ENCODE peak calls at places on chromosomes 7 and 10, in eight cellular contexts. Y is uterus, J is AG04450, H is fibroblast of lung, U is neural progenitor cell, W is prostate gland, D is GM23248, R is thoracic aorta. F is an unnamed sample.

GRCh38 chr10:100904903-100905302 is 7.9 kb upstream of the SLF2 start:
- DNase-seq in J (no peak), D (no peak), H (no peak), R (no peak), W (no peak), U (no peak), Y (no peak), F (no peak)

GRCh38 chr7:138282997-138283396 is 177.1 kb upstream of the TRIM24 start:
- DNase-seq in W (no peak), U (no peak), D (no peak), H (no peak), J (no peak), Y (no peak), R (no peak), F (no peak)

GRCh38 chr10:28217848-28218247 is 85.0 kb downstream of the MPP7 start:
- DNase-seq in D (peak; percentile 62), Y (no peak), U (no peak), J (peak; percentile 77), R (no peak), H (peak; percentile 91), W (no peak), F (no peak)

GRCh38 chr10:132443605-132443997 is 46.6 kb downstream of the PWWP2B start:
- DNase-seq in R (no peak), U (no peak), Y (peak; percentile 73), W (no peak), H (peak; percentile 45), D (peak; percentile 86), J (no peak), F (no peak)

GRCh38 chr10:35890970-35891330 is 248.9 kb upstream of the FZD8 start:
- DNase-seq in Y (no peak), H (no peak), J (no peak), R (no peak), D (no peak), W (no peak), U (no peak), F (no peak)

GRCh38 chr7:455110-455928 is 64.3 kb downstream of the PDGFA start:
- DNase-seq in H (no peak), U (no peak), Y (peak; percentile 48), J (no peak), D (no peak), R (peak; percentile 39), W (peak; percentile 33), F (no peak)

GRCh38 chr10:132579027-132579859 is 41.7 kb downstream of the INPP5A start:
- DNase-seq in Y (no peak), J (no peak), W (no peak), H (no peak), U (no peak), R (no peak), D (no peak), F (no peak)

GRCh38 chr10:102553771-102554170 is 50.0 kb downstream of the SUFU start:
- DNase-seq in J (no peak), R (no peak), D (no peak), Y (no peak), U (no peak), H (no peak), W (no peak), F (no peak)

GRCh38 chr7:43942997-43943701 is 16.9 kb downstream of the UBE2D4 start:
- DNase-seq in W (no peak), R (no peak), H (no peak), D (peak; percentile 26), Y (no peak), J (no peak), U (peak; percentile 11), F (no peak)

GRCh38 chr10:59595584-59595983 is 114.1 kb downstream of the SLC16A9 start:
- DNase-seq in D (no peak), J (no peak), Y (no peak), W (no peak), H (no peak), U (no peak), R (no peak), F (no peak)

GRCh38 chr7:96546426-96546825 is 163.2 kb downstream of the SEM1 start:
- DNase-seq in R (no peak), W (no peak), U (no peak), H (no peak), J (no peak), D (no peak), Y (no peak), F (no peak)

GRCh38 chr10:108392286-108392685 is 1227.8 kb upstream of the SORCS1 start:
- DNase-seq in R (no peak), D (peak; percentile 82), J (no peak), W (no peak), U (no peak), Y (no peak), H (peak; percentile 22), F (no peak)

DNA sequence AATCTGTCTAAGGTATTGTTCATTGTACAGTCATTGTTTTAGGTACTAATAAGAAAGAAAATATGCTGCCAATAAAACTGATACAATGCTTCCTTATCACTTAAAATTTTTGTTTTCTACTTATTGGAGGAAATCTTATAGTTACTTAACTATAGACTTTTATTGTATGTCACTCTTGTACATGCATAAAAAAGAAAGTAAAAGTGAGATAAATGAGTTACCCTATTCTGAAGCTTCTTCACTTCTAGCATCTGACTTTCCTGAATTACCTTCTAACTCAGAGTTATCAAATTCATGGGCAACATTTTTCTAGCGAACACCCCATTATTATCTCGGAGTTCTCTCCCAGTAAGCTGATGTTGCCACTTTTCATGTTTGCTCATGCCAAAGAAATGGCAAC is 504.9 kb downstream of the SH2D4B start:
- DNase-seq in D (no peak), W (no peak), U (no peak), J (no peak), Y (no peak), R (no peak), H (no peak), F (no peak)
- H3K27ac ChIP-seq in D (no peak overlapping the region), W (peak overlapping the region; percentile 70), U (no peak overlapping the region), J (no peak overlapping the region), Y (no peak overlapping the region), R (no peak overlapping the region), H (no peak overlapping the region), F (no peak overlapping the region)

GRCh38 chr7:21771261-21771660 is 174.4 kb downstream of the CDCA7L start:
- DNase-seq in W (no peak), R (no peak), D (no peak), H (no peak), U (no peak), Y (no peak), J (no peak), F (no peak)
- H3K27ac ChIP-seq in W (no peak overlapping the region), R (no peak overlapping the region), D (no peak overlapping the region), H (no peak overlapping the region), U (no peak overlapping the region), Y (no peak overlapping the region), J (no peak overlapping the region), F (no peak overlapping the region)

DNA sequence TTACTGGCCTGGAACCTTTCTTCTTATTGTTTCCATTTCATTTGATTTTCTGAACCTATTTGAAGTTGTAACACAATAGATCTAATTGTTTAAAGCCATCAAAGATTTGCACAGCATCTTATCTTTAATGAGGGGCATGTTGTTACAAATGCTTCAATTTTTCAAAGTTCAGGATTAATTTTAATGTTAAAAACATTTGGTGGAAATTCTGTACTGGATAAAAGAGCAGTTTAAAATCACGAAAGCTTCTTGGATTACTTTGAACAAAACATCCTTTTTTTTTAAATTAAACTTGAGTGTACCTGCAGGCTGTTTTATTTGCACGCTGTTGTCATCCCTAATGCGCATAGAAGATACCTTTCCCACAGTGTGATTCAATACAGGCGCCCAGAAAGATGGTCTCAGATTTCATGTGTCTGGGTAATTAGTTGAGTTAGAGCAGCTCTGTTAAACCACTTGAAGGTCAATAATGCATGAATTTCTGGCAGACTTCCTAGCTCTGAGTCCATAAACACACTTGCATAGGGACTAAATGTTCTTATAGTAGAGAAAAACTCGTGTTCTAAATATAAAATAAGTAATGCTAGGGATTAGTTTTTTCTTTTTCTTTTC is 29.3 kb upstream of the DDX50 start:
- DNase-seq in D (peak; percentile 36), U (peak; percentile 57), W (peak; percentile 64), R (no peak), H (peak; percentile 99), J (peak; percentile 78), Y (peak; percentile 17), F (no peak)
- H3K27ac ChIP-seq in D (no peak overlapping the region), U (peak overlapping the region; percentile 99), W (peak overlapping the region; percentile 25), R (no peak overlapping the region), H (no peak overlapping the region), J (no peak overlapping the region), Y (no peak overlapping the region), F (no peak overlapping the region)

GRCh38 chr10:87635498-87636312 is 24.0 kb upstream of the PAPSS2 start:
- DNase-seq in J (peak; percentile 38), Y (no peak), W (no peak), H (peak; percentile 66), R (no peak), D (peak; percentile 72), U (no peak), F (no peak)
- H3K27ac ChIP-seq in J (no peak overlapping the region), Y (no peak overlapping the region), W (no peak overlapping the region), H (peak overlapping the region; percentile 14), R (no peak overlapping the region), D (peak overlapping the region; percentile 4), U (no peak overlapping the region), F (no peak overlapping the region)

DNA sequence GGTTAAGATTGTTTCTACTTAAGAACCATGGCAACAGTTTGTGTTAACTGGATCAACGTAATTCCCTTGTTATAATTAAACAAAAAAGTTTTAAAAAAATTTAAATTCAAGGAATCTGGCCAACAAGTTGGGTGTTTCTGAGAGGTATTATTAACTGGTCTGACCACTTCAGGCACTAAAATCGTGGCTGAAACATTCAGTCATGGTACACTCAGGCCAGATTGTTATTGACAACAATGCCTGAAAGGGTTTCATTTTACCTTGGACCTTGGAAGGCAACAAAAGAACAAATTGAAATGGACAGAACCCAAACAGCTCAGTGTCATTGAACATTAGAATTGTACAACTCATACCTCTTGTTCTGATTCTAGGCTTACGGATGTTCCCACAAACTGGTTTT is 103.3 kb upstream of the ARMC3 start:
- DNase-seq in Y (no peak), W (no peak), U (no peak), R (no peak), H (no peak), J (no peak), D (no peak), F (no peak)
- H3K27ac ChIP-seq in Y (no peak overlapping the region), W (no peak overlapping the region), U (no peak overlapping the region), R (no peak overlapping the region), H (no peak overlapping the region), J (no peak overlapping the region), D (peak overlapping the region; percentile 13), F (no peak overlapping the region)

GRCh38 chr7:143172354-143172753 is 10.9 kb upstream of the TAS2R39 start:
- DNase-seq in J (no peak), H (no peak), R (no peak), U (no peak), D (peak; percentile 25), Y (peak; percentile 23), W (peak; percentile 83), F (no peak)
- H3K27ac ChIP-seq in J (no peak overlapping the region), H (no peak overlapping the region), R (no peak overlapping the region), U (no peak overlapping the region), D (no peak overlapping the region), Y (no peak overlapping the region), W (no peak overlapping the region), F (no peak overlapping the region)